ENCODE peak calls at places on chromosomes 1 and 21, in five cellular contexts. Z is brain microvascular endothelial cell, S is adrenal gland, X is BE2C, D is left ventricle myocardium inferior. M is an unnamed sample.
A peak's percentile ranks its signal among the peaks of the same experiment; 100 is the strongest.

GRCh38 chr1:78716186-78716585 is 66.6 kb downstream of the IFI44 start:
- DNase-seq in Z (peak; percentile 51), S (no peak), X (no peak), D (no peak), M (no peak)

GRCh38 chr21:38881041-38881570 is 75.4 kb downstream of the ETS2 start:
- DNase-seq in Z (no peak), S (no peak), X (no peak), D (no peak), M (no peak)

GRCh38 chr1:41404308-41404755 is 43.1 kb downstream of the FOXO6 start:
- DNase-seq in Z (peak; percentile 23), S (no peak), X (peak; percentile 82), D (no peak), M (no peak)

GRCh38 chr1:226268421-226269124 is 40.4 kb downstream of the LIN9 start:
- DNase-seq in Z (no peak), S (no peak), X (no peak), D (no peak), M (no peak)

GRCh38 chr1:33828654-33829053 is 35.2 kb upstream of the HMGB4 start:
- DNase-seq in Z (no peak), S (no peak), X (no peak), D (no peak), M (no peak)

GRCh38 chr1:71093938-71094337 is 13.1 kb upstream of the ZRANB2 start:
- DNase-seq in Z (no peak), S (no peak), X (no peak), D (no peak), M (no peak)

GRCh38 chr1:170305777-170306299 is 160.1 kb downstream of the NTMT2 start:
- DNase-seq in Z (no peak), S (no peak), X (no peak), D (no peak), M (no peak)

GRCh38 chr1:147626739-147627138 is 43.6 kb downstream of the ACP6 start:
- DNase-seq in Z (no peak), S (no peak), X (no peak), D (no peak), M (no peak)

GRCh38 chr1:114455102-114455785 is 55.8 kb downstream of the TRIM33 start:
- DNase-seq in Z (peak; percentile 24), S (no peak), X (no peak), D (no peak), M (no peak)

GRCh38 chr1:50658421-50659076 is 235.3 kb upstream of the DMRTA2 start:
- DNase-seq in Z (peak; percentile 40), S (no peak), X (no peak), D (no peak), M (no peak)

GRCh38 chr1:150596095-150596892 is 16.9 kb upstream of the MCL1 start:
- DNase-seq in Z (no peak), S (no peak), X (no peak), D (no peak), M (no peak)

GRCh38 chr1:208224192-208224713 is 19.9 kb downstream of the PLXNA2 start:
- DNase-seq in Z (no peak), S (no peak), X (no peak), D (no peak), M (no peak)

GRCh38 chr1:87880747-87881133 is 552.1 kb downstream of the LMO4 start:
- DNase-seq in Z (no peak), S (no peak), X (no peak), D (no peak), M (no peak)

GRCh38 chr1:109669246-109669948 is 1.5 kb downstream of the GSTM2 start:
- DNase-seq in Z (no peak), S (no peak), X (no peak), D (no peak), M (peak; percentile 28)

GRCh38 chr1:110241516-110241915 is 31.4 kb downstream of the KCNC4 start:
- DNase-seq in Z (no peak), S (no peak), X (no peak), D (no peak), M (no peak)

GRCh38 chr1:220336391-220337065 is 64.3 kb upstream of the RAB3GAP2 start:
- DNase-seq in Z (no peak), S (no peak), X (no peak), D (no peak), M (no peak)

GRCh38 chr1:5611855-5612254 is 380.4 kb downstream of the NPHP4 start:
- DNase-seq in Z (no peak), S (no peak), X (no peak), D (no peak), M (no peak)

GRCh38 chr1:181608951-181609350 is 125.6 kb downstream of the CACNA1E start:
- DNase-seq in Z (no peak), S (no peak), X (no peak), D (no peak), M (no peak)

GRCh38 chr1:248268178-248268577 is 9.6 kb downstream of the OR2T33 start:
- DNase-seq in Z (no peak), S (no peak), X (no peak), D (no peak), M (no peak)

GRCh38 chr1:3142236-3142635 is 73.2 kb downstream of the PRDM16 start:
- DNase-seq in Z (no peak), S (no peak), X (no peak), D (no peak), M (no peak)

GRCh38 chr1:10575616-10576015 is 100.9 kb downstream of the PEX14 start:
- DNase-seq in Z (peak; percentile 11), S (no peak), X (no peak), D (no peak), M (no peak)

GRCh38 chr1:237507005-237507404 is 383.7 kb downstream of the ZP4 start:
- DNase-seq in Z (no peak), S (no peak), X (no peak), D (no peak), M (no peak)

GRCh38 chr1:21327566-21328323 is 37.5 kb upstream of the ECE1 start:
- DNase-seq in Z (no peak), S (no peak), X (no peak), D (no peak), M (no peak)

GRCh38 chr1:96388421-96389310 is 332.9 kb upstream of the PTBP2 start:
- DNase-seq in Z (peak; percentile 50), S (no peak), X (no peak), D (no peak), M (no peak)

GRCh38 chr1:233707153-233707905 is 93.4 kb downstream of the KCNK1 start:
- DNase-seq in Z (no peak), S (peak; percentile 31), X (no peak), D (no peak), M (no peak)

GRCh38 chr1:27940297-27940696 is 5.5 kb downstream of the SMPDL3B start:
- DNase-seq in Z (peak; percentile 22), S (peak; percentile 60), X (peak; percentile 21), D (peak; percentile 44), M (peak; percentile 63)
- TF ChIP-seq CTCF in Z (peak; percentile 65), S (no peak), X (peak; percentile 20), D (peak; percentile 51), M (peak; percentile 75)

GRCh38 chr1:93878501-93878888 is 511 bp downstream of the DNTTIP2 start:
- DNase-seq in Z (peak; percentile 25), S (peak; percentile 73), X (no peak), D (peak; percentile 20), M (peak; percentile 78)

GRCh38 chr1:93871356-93871755 is 7.7 kb downstream of the DNTTIP2 start:
- DNase-seq in Z (no peak), S (no peak), X (no peak), D (no peak), M (no peak)

GRCh38 chr1:93876284-93876683 is 2.7 kb downstream of the DNTTIP2 start:
- DNase-seq in Z (no peak), S (no peak), X (no peak), D (no peak), M (no peak)

GRCh38 chr1:93877529-93877928 is 1.5 kb downstream of the DNTTIP2 start:
- DNase-seq in Z (no peak), S (no peak), X (no peak), D (no peak), M (no peak)

DNA sequence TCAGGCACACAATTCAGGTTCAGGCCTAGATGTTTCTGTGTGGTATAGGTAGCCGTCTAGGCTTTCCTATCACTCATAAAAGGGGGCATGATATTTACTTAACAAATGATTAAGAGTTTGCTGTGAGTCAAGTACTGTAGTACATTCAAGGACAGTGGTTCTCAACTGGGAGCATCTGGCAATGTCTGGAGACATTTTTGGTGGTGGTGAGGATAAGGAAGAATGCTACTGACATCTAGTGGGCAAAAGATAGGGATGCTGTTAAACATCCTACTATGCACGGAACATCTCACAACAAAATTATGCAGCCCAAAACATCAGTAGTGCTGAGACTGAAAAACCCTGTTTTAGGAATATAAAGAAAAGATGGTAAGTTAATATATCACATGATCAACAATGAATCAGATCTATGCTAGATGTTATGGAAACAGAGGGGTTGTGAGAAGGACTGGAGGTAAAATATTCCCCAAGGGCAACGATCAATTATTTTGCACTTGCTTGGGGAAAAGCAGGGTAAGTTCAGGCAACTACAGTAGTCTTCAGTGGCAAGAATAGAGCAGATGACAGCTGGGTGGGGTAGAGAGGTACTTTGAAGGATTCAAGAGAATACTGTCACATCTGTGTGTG is 4.9 kb downstream of the DNTTIP2 start:
- DNase-seq in Z (peak; percentile 38), S (peak; percentile 53), X (no peak), D (no peak), M (no peak)
- TF ChIP-seq CTCF in Z (peak; percentile 70), S (peak; percentile 20), X (peak; percentile 48), D (peak; percentile 41), M (peak; percentile 23)

GRCh38 chr1:153548722-153549695 is at the start of gene S100A3:
- DNase-seq in Z (peak; percentile 73), S (peak; percentile 80), X (peak; percentile 64), D (peak; percentile 65), M (no peak)
- TF ChIP-seq CTCF in Z (no peak), S (no peak), X (no peak), D (peak; percentile 19), M (no peak)

GRCh38 chr1:155981266-155982088 is 3.1 kb upstream of the ARHGEF2 start:
- DNase-seq in Z (peak; percentile 28), S (no peak), X (no peak), D (no peak), M (no peak)

GRCh38 chr1:155982106-155982505 is 3.8 kb upstream of the ARHGEF2 start:
- DNase-seq in Z (no peak), S (no peak), X (no peak), D (no peak), M (no peak)

GRCh38 chr1:155979525-155980343 is 1.4 kb upstream of the ARHGEF2 start:
- DNase-seq in Z (no peak), S (no peak), X (no peak), D (peak; percentile 60), M (no peak)

GRCh38 chr1:155984341-155984740 is 6.0 kb upstream of the ARHGEF2 start:
- DNase-seq in Z (no peak), S (no peak), X (no peak), D (no peak), M (no peak)

DNA sequence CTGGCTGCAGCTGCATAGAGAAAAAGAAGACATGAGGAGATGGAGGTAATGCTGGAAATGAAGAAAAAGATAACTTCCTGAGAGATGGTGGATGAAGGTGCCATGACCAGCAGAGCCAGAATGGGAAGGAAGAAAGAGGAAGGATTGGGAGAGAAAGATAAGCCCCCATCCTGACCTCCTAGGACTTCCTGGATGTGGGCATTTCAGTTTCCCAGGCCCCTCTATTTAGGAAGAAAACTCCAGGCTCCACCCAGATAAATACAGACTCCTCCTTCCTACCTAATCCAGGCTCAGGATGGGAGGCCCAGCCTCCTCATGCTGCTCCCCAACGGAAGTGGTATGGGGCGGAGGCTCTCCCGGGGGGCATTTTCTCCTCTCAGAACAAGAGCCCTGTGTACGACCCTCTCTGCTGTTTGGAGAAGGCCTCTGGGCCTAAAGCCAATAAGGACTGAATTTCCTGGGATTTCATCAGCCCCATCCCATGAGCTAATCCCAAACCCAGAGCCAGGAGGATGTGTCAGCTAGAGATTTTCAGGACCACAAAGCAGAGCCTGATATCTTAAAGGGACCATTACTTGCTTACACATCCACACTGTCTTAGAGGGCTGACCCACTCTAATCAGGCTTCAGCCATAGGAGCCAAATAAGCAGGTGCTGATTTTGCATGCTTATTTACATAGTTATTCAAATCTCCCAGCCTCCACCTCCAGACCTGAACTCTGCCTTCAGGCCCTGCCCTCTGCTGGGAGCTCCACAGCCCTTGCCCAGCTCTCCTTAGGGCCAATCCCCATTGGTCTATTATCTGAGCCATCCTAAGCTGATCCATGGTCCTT is 5.1 kb upstream of the ARHGEF2 start:
- DNase-seq in Z (peak; percentile 88), S (no peak), X (no peak), D (peak; percentile 80), M (no peak)
- TF ChIP-seq CTCF in Z (peak; percentile 31), S (no peak), X (no peak), D (no peak), M (no peak)

M was measured in natural killer cell.